ENCODE peak calls at places on chromosomes 11 and 22, in five cellular contexts. E is AG09309, J is MM.1S, C is A549, S is fibroblast of the aortic adventitia. N is an unnamed sample.

GRCh38 chr11:128336203-128336602 is 251.2 kb downstream of the ETS1 start:
- DNase-seq in J (no peak), S (peak; percentile 81), E (no peak), C (no peak), N (peak; percentile 64)

GRCh38 chr11:126547691-126548090 is 192.2 kb downstream of the ST3GAL4 start:
- DNase-seq in E (no peak), J (no peak), C (no peak), S (no peak), N (peak; percentile 19)

GRCh38 chr11:119460582-119460981 is 37.6 kb upstream of the THY1 start:
- DNase-seq in S (peak; percentile 95), C (no peak), J (no peak), E (peak; percentile 83), N (peak; percentile 77)

GRCh38 chr22:31347251-31348008 is 1.3 kb upstream of the PATZ1 start:
- DNase-seq in E (no peak), S (peak; percentile 72), J (peak; percentile 77), C (peak; percentile 20), N (peak; percentile 60)

GRCh38 chr11:2533642-2534115 is 88.9 kb downstream of the KCNQ1 start:
- DNase-seq in S (peak; percentile 89), J (peak; percentile 42), E (peak; percentile 52), C (no peak), N (peak; percentile 96)

GRCh38 chr11:104620991-104621390 is 277.3 kb downstream of the CASP12 start:
- DNase-seq in S (no peak), E (no peak), J (no peak), C (no peak), N (no peak)

GRCh38 chr11:121716060-121716459 is 263.3 kb upstream of the SORL1-AS1 start:
- DNase-seq in E (peak; percentile 63), J (no peak), S (no peak), C (no peak), N (peak; percentile 62)

GRCh38 chr11:61542024-61542461 is 33.5 kb downstream of the LRRC10B start:
- DNase-seq in E (no peak), C (no peak), J (no peak), S (no peak), N (no peak)

GRCh38 chr11:3199537-3200295 is 18.9 kb downstream of the MRGPRG start:
- DNase-seq in E (no peak), C (no peak), J (no peak), S (no peak), N (no peak)

GRCh38 chr11:94838027-94838610 is 70.0 kb downstream of the AMOTL1 start:
- DNase-seq in J (no peak), E (no peak), C (no peak), S (no peak), N (no peak)

GRCh38 chr11:74010306-74010981 is 1.6 kb upstream of the UCP3 start:
- DNase-seq in S (no peak), C (no peak), J (no peak), E (no peak), N (no peak)

GRCh38 chr11:66227700-66228099 is 40.7 kb upstream of the RAB1B start:
- DNase-seq in S (no peak), C (no peak), J (no peak), E (no peak), N (no peak)

GRCh38 chr11:120141144-120142071 is 3.5 kb upstream of the TRIM29 start:
- DNase-seq in C (no peak), E (no peak), S (no peak), J (no peak), N (no peak)

GRCh38 chr11:108912587-108912986 is 247.7 kb downstream of the DDX10 start:
- DNase-seq in J (no peak), C (no peak), S (peak; percentile 35), E (no peak), N (peak; percentile 57)

GRCh38 chr11:19724765-19725164 is 12.1 kb downstream of the NAV2 start:
- DNase-seq in S (no peak), C (no peak), J (no peak), E (no peak), N (no peak)

GRCh38 chr11:19719960-19720359 is 7.3 kb downstream of the NAV2 start:
- DNase-seq in J (no peak), E (no peak), S (no peak), C (no peak), N (no peak)

GRCh38 chr11:19725379-19726079 is 12.9 kb downstream of the NAV2 start:
- DNase-seq in E (no peak), S (no peak), J (no peak), C (no peak), N (no peak)

GRCh38 chr11:19723572-19724342 is 11.1 kb downstream of the NAV2 start:
- DNase-seq in S (no peak), E (no peak), J (no peak), C (no peak), N (peak; percentile 75)

GRCh38 chr11:19722702-19723101 is 10.1 kb downstream of the NAV2 start:
- DNase-seq in E (no peak), J (no peak), S (no peak), C (no peak), N (no peak)
- H3K4me3 ChIP-seq in E (no peak overlapping the region), J (no peak overlapping the region), S (no peak overlapping the region), C (no peak overlapping the region), N (no peak overlapping the region)

GRCh38 chr22:19819209-19819910 is 35.3 kb downstream of the GNB1L start:
- DNase-seq in J (no peak), E (no peak), S (no peak), C (no peak), N (no peak)
- TF ChIP-seq CTCF in J (no peak), E (no peak), S (no peak), C (no peak), N (no peak)

DNA sequence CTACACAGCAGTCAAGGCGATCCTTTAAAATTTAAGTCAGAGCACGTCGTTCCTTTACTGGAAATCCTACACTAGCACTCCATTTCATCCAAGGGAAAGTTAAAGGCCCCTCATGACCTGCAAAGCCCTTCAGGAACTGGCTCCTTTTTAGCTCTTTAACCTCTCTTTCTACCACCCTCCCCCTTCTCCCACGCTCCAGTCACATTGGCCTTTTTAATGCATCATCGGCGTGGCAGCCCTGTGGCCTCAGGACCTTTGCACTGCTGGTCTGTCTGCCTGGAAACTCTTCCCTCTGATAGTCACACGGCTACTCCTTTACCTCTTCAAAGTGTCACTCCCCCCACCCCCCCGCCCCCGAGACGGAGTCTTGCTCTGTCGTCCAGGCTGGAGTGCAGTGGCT is 1.2 kb upstream of the PTPN5 start:
- DNase-seq in J (no peak), C (no peak), E (no peak), S (no peak), N (no peak)
- H3K4me3 ChIP-seq in J (no peak overlapping the region), C (no peak overlapping the region), E (no peak overlapping the region), S (no peak overlapping the region), N (no peak overlapping the region)

GRCh38 chr22:18034076-18034475 is 9.7 kb upstream of the MICAL3 start:
- DNase-seq in J (no peak), C (no peak), S (no peak), E (no peak), N (no peak)

GRCh38 chr22:18032455-18033101 is 8.2 kb upstream of the MICAL3 start:
- DNase-seq in J (no peak), C (no peak), S (peak; percentile 79), E (no peak), N (peak; percentile 81)

GRCh38 chr22:18031670-18032454 is 7.5 kb upstream of the MICAL3 start:
- DNase-seq in J (no peak), S (peak; percentile 83), E (peak; percentile 81), C (peak; percentile 48), N (peak; percentile 91)

GRCh38 chr22:18035740-18036139 is 11.4 kb upstream of the MICAL3 start:
- DNase-seq in E (no peak), S (no peak), J (no peak), C (peak; percentile 51), N (peak; percentile 36)

DNA sequence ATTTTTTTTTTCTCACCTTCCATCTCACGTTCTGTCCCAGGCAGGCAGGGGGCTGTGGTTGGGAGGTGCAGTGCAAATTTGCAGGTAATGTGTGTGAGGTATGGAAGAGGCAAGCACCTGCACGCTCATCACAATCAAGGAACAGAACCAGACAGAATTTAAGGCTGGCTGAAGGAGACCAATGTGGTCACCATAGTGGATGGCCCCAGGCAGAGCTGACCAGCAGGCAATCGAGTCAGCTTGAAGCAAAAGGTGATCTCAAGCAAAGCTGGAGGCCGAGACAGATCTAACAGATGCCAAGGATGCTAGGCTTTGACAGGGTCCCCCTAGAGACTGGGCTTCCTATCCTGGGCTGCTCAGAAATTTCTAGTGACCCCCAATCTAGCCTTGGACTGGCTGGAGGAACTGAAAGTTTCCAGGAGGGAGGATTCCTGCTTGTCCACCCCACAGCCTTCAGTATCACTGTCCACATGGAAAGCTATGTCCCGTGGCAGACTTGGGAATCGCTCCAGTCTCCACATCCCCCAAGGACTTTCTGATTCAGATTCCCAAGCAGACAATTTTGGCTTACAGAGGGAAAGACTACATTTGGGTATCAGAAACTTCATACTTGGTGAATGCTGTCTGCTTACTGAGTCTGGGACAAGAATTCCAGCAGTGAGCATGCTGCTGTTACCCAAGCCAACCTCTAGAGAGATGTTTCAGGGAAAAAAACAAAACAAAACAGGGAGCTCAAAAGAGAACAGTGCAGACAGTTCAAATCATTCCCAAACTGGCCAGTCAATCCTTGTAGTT is 9.0 kb upstream of the MICAL3 start:
- DNase-seq in S (peak; percentile 80), C (no peak), J (no peak), E (no peak), N (peak; percentile 28)
- TF ChIP-seq CTCF in S (peak; percentile 57), C (no peak), J (no peak), E (peak; percentile 21), N (peak; percentile 3)

DNA sequence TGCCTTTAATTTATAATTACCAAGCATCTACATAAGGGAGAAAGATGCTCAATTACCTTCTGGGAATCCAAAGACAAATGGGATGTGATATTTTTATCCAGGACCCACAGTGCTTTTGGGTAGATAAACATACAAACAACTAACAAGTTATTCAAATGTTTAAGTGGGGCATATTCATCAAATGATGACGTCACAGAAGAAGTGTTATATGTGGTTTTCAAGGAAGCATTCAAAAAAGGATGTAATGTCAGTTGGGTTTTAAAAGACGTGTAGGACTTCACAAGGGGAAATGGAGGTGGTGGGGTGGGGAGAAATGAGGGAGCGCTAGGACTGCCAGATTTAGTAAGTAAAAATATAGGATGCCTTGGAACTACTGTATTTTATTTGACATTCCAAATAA is 915.9 kb downstream of the KCNA4 start:
- DNase-seq in E (no peak), J (no peak), S (no peak), C (no peak), N (no peak)
- H3K4me3 ChIP-seq in E (no peak overlapping the region), J (no peak overlapping the region), S (no peak overlapping the region), C (no peak overlapping the region), N (no peak overlapping the region)